ENCODE peak calls at places on chromosome 22, in seven cellular contexts. One of them, this sample, is unnamed.

GRCh38 chr22:19597399-19597735 is 73.2 kb upstream of the CLDN5 start:
- DNase-seq in GM06990: no peak
- DNase-seq in activated CD4-positive, CD25-positive, alpha-beta regulatory T cell treated with anti-CD3 and anti-CD28 coated beads, Interleukin-2, amount 50 U/mL, for 16 hours: peak
- DNase-seq in stromal cell of bone marrow: no peak
- DNase-seq in Right ventricle myocardium superior: no peak
- DNase-seq in B cell: no peak
- DNase-seq in transverse colon: no peak
- DNase-seq in this sample: no peak

GRCh38 chr22:45127866-45128265 is 35.9 kb upstream of the NUP50 start:
- DNase-seq in transverse colon: no peak
- DNase-seq in B cell: no peak
- DNase-seq in activated CD4-positive, CD25-positive, alpha-beta regulatory T cell treated with anti-CD3 and anti-CD28 coated beads, Interleukin-2, amount 50 U/mL, for 16 hours: no peak
- DNase-seq in Right ventricle myocardium superior: no peak
- DNase-seq in stromal cell of bone marrow: peak
- DNase-seq in GM06990: no peak
- DNase-seq in this sample: no peak

GRCh38 chr22:37533995-37534394 is 14.8 kb upstream of the CARD10 start:
- DNase-seq in stromal cell of bone marrow: peak
- DNase-seq in activated CD4-positive, CD25-positive, alpha-beta regulatory T cell treated with anti-CD3 and anti-CD28 coated beads, Interleukin-2, amount 50 U/mL, for 16 hours: no peak
- DNase-seq in GM06990: no peak
- DNase-seq in Right ventricle myocardium superior: no peak
- DNase-seq in B cell: no peak
- DNase-seq in transverse colon: no peak
- DNase-seq in this sample: peak

GRCh38 chr22:20965104-20965887 is 1.8 kb upstream of the AIFM3 start:
- DNase-seq in B cell: peak
- DNase-seq in stromal cell of bone marrow: no peak
- DNase-seq in transverse colon: peak
- DNase-seq in activated CD4-positive, CD25-positive, alpha-beta regulatory T cell treated with anti-CD3 and anti-CD28 coated beads, Interleukin-2, amount 50 U/mL, for 16 hours: no peak
- DNase-seq in GM06990: no peak
- DNase-seq in Right ventricle myocardium superior: peak
- DNase-seq in this sample: no peak

GRCh38 chr22:30212363-30212995 is 34.1 kb downstream of the LIF start:
- DNase-seq in transverse colon: peak
- DNase-seq in B cell: no peak
- DNase-seq in stromal cell of bone marrow: peak
- DNase-seq in GM06990: no peak
- DNase-seq in Right ventricle myocardium superior: peak
- DNase-seq in activated CD4-positive, CD25-positive, alpha-beta regulatory T cell treated with anti-CD3 and anti-CD28 coated beads, Interleukin-2, amount 50 U/mL, for 16 hours: no peak
- DNase-seq in this sample: peak

GRCh38 chr22:43017525-43018290 is 2.8 kb upstream of the PACSIN2 start:
- DNase-seq in GM06990: no peak
- DNase-seq in transverse colon: no peak
- DNase-seq in stromal cell of bone marrow: no peak
- DNase-seq in Right ventricle myocardium superior: peak
- DNase-seq in activated CD4-positive, CD25-positive, alpha-beta regulatory T cell treated with anti-CD3 and anti-CD28 coated beads, Interleukin-2, amount 50 U/mL, for 16 hours: no peak
- DNase-seq in B cell: no peak
- DNase-seq in this sample: no peak

GRCh38 chr22:42217019-42217751 is 53.3 kb downstream of the TCF20 start:
- DNase-seq in Right ventricle myocardium superior: no peak
- DNase-seq in transverse colon: no peak
- DNase-seq in stromal cell of bone marrow: no peak
- DNase-seq in activated CD4-positive, CD25-positive, alpha-beta regulatory T cell treated with anti-CD3 and anti-CD28 coated beads, Interleukin-2, amount 50 U/mL, for 16 hours: peak
- DNase-seq in GM06990: no peak
- DNase-seq in B cell: no peak
- DNase-seq in this sample: no peak

GRCh38 chr22:26169312-26170111 is at the start of gene SEZ6L:
- DNase-seq in B cell: peak
- DNase-seq in activated CD4-positive, CD25-positive, alpha-beta regulatory T cell treated with anti-CD3 and anti-CD28 coated beads, Interleukin-2, amount 50 U/mL, for 16 hours: no peak
- DNase-seq in stromal cell of bone marrow: no peak
- DNase-seq in transverse colon: no peak
- DNase-seq in Right ventricle myocardium superior: peak
- DNase-seq in GM06990: peak
- DNase-seq in this sample: no peak

GRCh38 chr22:17098379-17098819 is 13.6 kb downstream of the IL17RA start:
- DNase-seq in transverse colon: no peak
- DNase-seq in GM06990: no peak
- DNase-seq in B cell: peak
- DNase-seq in stromal cell of bone marrow: no peak
- DNase-seq in Right ventricle myocardium superior: peak
- DNase-seq in activated CD4-positive, CD25-positive, alpha-beta regulatory T cell treated with anti-CD3 and anti-CD28 coated beads, Interleukin-2, amount 50 U/mL, for 16 hours: no peak
- DNase-seq in this sample: no peak

GRCh38 chr22:19886605-19887250 is 32.1 kb upstream of the GNB1L start:
- DNase-seq in B cell: no peak
- DNase-seq in activated CD4-positive, CD25-positive, alpha-beta regulatory T cell treated with anti-CD3 and anti-CD28 coated beads, Interleukin-2, amount 50 U/mL, for 16 hours: no peak
- DNase-seq in Right ventricle myocardium superior: peak
- DNase-seq in stromal cell of bone marrow: peak
- DNase-seq in GM06990: no peak
- DNase-seq in transverse colon: no peak
- DNase-seq in this sample: no peak

GRCh38 chr22:37242395-37242918 is 1.6 kb downstream of the RAC2 start:
- DNase-seq in transverse colon: peak
- DNase-seq in Right ventricle myocardium superior: peak
- DNase-seq in GM06990: peak
- DNase-seq in B cell: peak
- DNase-seq in activated CD4-positive, CD25-positive, alpha-beta regulatory T cell treated with anti-CD3 and anti-CD28 coated beads, Interleukin-2, amount 50 U/mL, for 16 hours: peak
- DNase-seq in stromal cell of bone marrow: no peak
- DNase-seq in this sample: peak

GRCh38 chr22:25346859-25347751 is 127.7 kb downstream of the CRYBB2 start:
- DNase-seq in stromal cell of bone marrow: no peak
- DNase-seq in B cell: no peak
- DNase-seq in activated CD4-positive, CD25-positive, alpha-beta regulatory T cell treated with anti-CD3 and anti-CD28 coated beads, Interleukin-2, amount 50 U/mL, for 16 hours: no peak
- DNase-seq in transverse colon: no peak
- DNase-seq in Right ventricle myocardium superior: no peak
- DNase-seq in GM06990: no peak
- DNase-seq in this sample: no peak

GRCh38 chr22:47589271-47590250 is 827.1 kb downstream of the TBC1D22A start:
- DNase-seq in activated CD4-positive, CD25-positive, alpha-beta regulatory T cell treated with anti-CD3 and anti-CD28 coated beads, Interleukin-2, amount 50 U/mL, for 16 hours: no peak
- DNase-seq in stromal cell of bone marrow: no peak
- DNase-seq in transverse colon: no peak
- DNase-seq in GM06990: no peak
- DNase-seq in B cell: no peak
- DNase-seq in Right ventricle myocardium superior: no peak
- DNase-seq in this sample: no peak

GRCh38 chr22:30312053-30312452 is 14.7 kb downstream of the TBC1D10A start:
- DNase-seq in B cell: no peak
- DNase-seq in stromal cell of bone marrow: peak
- DNase-seq in transverse colon: no peak
- DNase-seq in Right ventricle myocardium superior: no peak
- DNase-seq in activated CD4-positive, CD25-positive, alpha-beta regulatory T cell treated with anti-CD3 and anti-CD28 coated beads, Interleukin-2, amount 50 U/mL, for 16 hours: no peak
- DNase-seq in GM06990: no peak
- DNase-seq in this sample: peak

GRCh38 chr22:26805131-26805530 is 147.7 kb downstream of the MIAT start:
- DNase-seq in stromal cell of bone marrow: no peak
- DNase-seq in Right ventricle myocardium superior: no peak
- DNase-seq in activated CD4-positive, CD25-positive, alpha-beta regulatory T cell treated with anti-CD3 and anti-CD28 coated beads, Interleukin-2, amount 50 U/mL, for 16 hours: no peak
- DNase-seq in GM06990: no peak
- DNase-seq in transverse colon: no peak
- DNase-seq in B cell: no peak
- DNase-seq in this sample: no peak

GRCh38 chr22:26436903-26437515 is 7.9 kb downstream of the ASPHD2 start:
- DNase-seq in activated CD4-positive, CD25-positive, alpha-beta regulatory T cell treated with anti-CD3 and anti-CD28 coated beads, Interleukin-2, amount 50 U/mL, for 16 hours: no peak
- DNase-seq in transverse colon: peak
- DNase-seq in Right ventricle myocardium superior: no peak
- DNase-seq in GM06990: no peak
- DNase-seq in B cell: no peak
- DNase-seq in stromal cell of bone marrow: no peak
- DNase-seq in this sample: no peak

GRCh38 chr22:42797021-42797420 is 60.1 kb downstream of the ARFGAP3 start:
- DNase-seq in transverse colon: no peak
- DNase-seq in Right ventricle myocardium superior: no peak
- DNase-seq in GM06990: no peak
- DNase-seq in B cell: no peak
- DNase-seq in stromal cell of bone marrow: no peak
- DNase-seq in activated CD4-positive, CD25-positive, alpha-beta regulatory T cell treated with anti-CD3 and anti-CD28 coated beads, Interleukin-2, amount 50 U/mL, for 16 hours: no peak
- DNase-seq in this sample: no peak

GRCh38 chr22:41411021-41411851 is 29.5 kb downstream of the TEF start:
- DNase-seq in Right ventricle myocardium superior: no peak
- DNase-seq in transverse colon: no peak
- DNase-seq in GM06990: no peak
- DNase-seq in activated CD4-positive, CD25-positive, alpha-beta regulatory T cell treated with anti-CD3 and anti-CD28 coated beads, Interleukin-2, amount 50 U/mL, for 16 hours: no peak
- DNase-seq in B cell: no peak
- DNase-seq in stromal cell of bone marrow: no peak
- DNase-seq in this sample: no peak

GRCh38 chr22:40035351-40035750 is 40.6 kb downstream of the FAM83F start:
- DNase-seq in GM06990: no peak
- DNase-seq in activated CD4-positive, CD25-positive, alpha-beta regulatory T cell treated with anti-CD3 and anti-CD28 coated beads, Interleukin-2, amount 50 U/mL, for 16 hours: no peak
- DNase-seq in B cell: no peak
- DNase-seq in Right ventricle myocardium superior: no peak
- DNase-seq in transverse colon: no peak
- DNase-seq in stromal cell of bone marrow: no peak
- DNase-seq in this sample: no peak

GRCh38 chr22:44125421-44125820 is 55.3 kb upstream of the PARVG start:
- DNase-seq in GM06990: no peak
- DNase-seq in activated CD4-positive, CD25-positive, alpha-beta regulatory T cell treated with anti-CD3 and anti-CD28 coated beads, Interleukin-2, amount 50 U/mL, for 16 hours: no peak
- DNase-seq in transverse colon: no peak
- DNase-seq in B cell: no peak
- DNase-seq in stromal cell of bone marrow: no peak
- DNase-seq in Right ventricle myocardium superior: peak
- DNase-seq in this sample: no peak

GRCh38 chr22:43018615-43019014 is 3.7 kb upstream of the PACSIN2 start:
- DNase-seq in Right ventricle myocardium superior: no peak
- DNase-seq in GM06990: no peak
- DNase-seq in stromal cell of bone marrow: no peak
- DNase-seq in transverse colon: peak
- DNase-seq in B cell: no peak
- DNase-seq in activated CD4-positive, CD25-positive, alpha-beta regulatory T cell treated with anti-CD3 and anti-CD28 coated beads, Interleukin-2, amount 50 U/mL, for 16 hours: no peak
- DNase-seq in this sample: no peak

GRCh38 chr22:47452184-47452583 is 689.7 kb downstream of the TBC1D22A start:
- DNase-seq in transverse colon: no peak
- DNase-seq in B cell: no peak
- DNase-seq in Right ventricle myocardium superior: no peak
- DNase-seq in stromal cell of bone marrow: no peak
- DNase-seq in activated CD4-positive, CD25-positive, alpha-beta regulatory T cell treated with anti-CD3 and anti-CD28 coated beads, Interleukin-2, amount 50 U/mL, for 16 hours: no peak
- DNase-seq in GM06990: no peak
- DNase-seq in this sample: no peak

GRCh38 chr22:45867118-45867905 is 109.7 kb downstream of the WNT7B start:
- DNase-seq in Right ventricle myocardium superior: no peak
- DNase-seq in stromal cell of bone marrow: no peak
- DNase-seq in transverse colon: no peak
- DNase-seq in B cell: no peak
- DNase-seq in activated CD4-positive, CD25-positive, alpha-beta regulatory T cell treated with anti-CD3 and anti-CD28 coated beads, Interleukin-2, amount 50 U/mL, for 16 hours: no peak
- DNase-seq in GM06990: no peak
- DNase-seq in this sample: no peak